ENCODE peak calls at places on chromosomes 3 and 15, in eight cellular contexts. One of them, this sample, is unnamed.

GRCh38 chr15:90059208-90059985 is 42.9 kb downstream of the IDH2 start:
- DNase-seq in HepG2: peak; percentile 31
- DNase-seq in A549: no peak
- DNase-seq in HCT116: no peak
- DNase-seq in K562: peak; percentile 76
- DNase-seq in GM12878: peak; percentile 97
- DNase-seq in SK-N-SH: no peak
- DNase-seq in IMR-90: no peak
- DNase-seq in this sample: no peak

GRCh38 chr3:36906504-36907149 is 38.2 kb downstream of the TRANK1 start:
- DNase-seq in HCT116: no peak
- DNase-seq in SK-N-SH: no peak
- DNase-seq in HepG2: no peak
- DNase-seq in GM12878: no peak
- DNase-seq in IMR-90: peak; percentile 67
- DNase-seq in K562: no peak
- DNase-seq in A549: no peak
- DNase-seq in this sample: no peak

GRCh38 chr15:86743283-86743903 is 663.7 kb downstream of the AGBL1 start:
- DNase-seq in K562: peak; percentile 13
- DNase-seq in SK-N-SH: peak; percentile 3
- DNase-seq in HCT116: no peak
- DNase-seq in IMR-90: no peak
- DNase-seq in A549: peak; percentile 68
- DNase-seq in HepG2: peak; percentile 1
- DNase-seq in GM12878: no peak
- DNase-seq in this sample: peak; percentile 82

GRCh38 chr15:101175396-101175795 is 76.5 kb downstream of the CHSY1 start:
- DNase-seq in HCT116: no peak
- DNase-seq in GM12878: no peak
- DNase-seq in A549: no peak
- DNase-seq in SK-N-SH: no peak
- DNase-seq in K562: no peak
- DNase-seq in IMR-90: no peak
- DNase-seq in HepG2: no peak
- DNase-seq in this sample: no peak

GRCh38 chr3:58051196-58051595 is 43.0 kb downstream of the FLNB start:
- DNase-seq in HepG2: no peak
- DNase-seq in K562: no peak
- DNase-seq in A549: peak; percentile 65
- DNase-seq in GM12878: no peak
- DNase-seq in SK-N-SH: no peak
- DNase-seq in HCT116: no peak
- DNase-seq in IMR-90: peak; percentile 87
- DNase-seq in this sample: no peak

GRCh38 chr3:297585-297984 is 101.0 kb downstream of the CHL1 start:
- DNase-seq in SK-N-SH: no peak
- DNase-seq in K562: no peak
- DNase-seq in HepG2: peak; percentile 9
- DNase-seq in A549: no peak
- DNase-seq in GM12878: no peak
- DNase-seq in IMR-90: no peak
- DNase-seq in HCT116: no peak
- DNase-seq in this sample: no peak

GRCh38 chr3:68987322-68987721 is 26.2 kb downstream of the EOGT start:
- DNase-seq in HCT116: no peak
- DNase-seq in IMR-90: no peak
- DNase-seq in K562: no peak
- DNase-seq in GM12878: no peak
- DNase-seq in SK-N-SH: no peak
- DNase-seq in A549: no peak
- DNase-seq in HepG2: no peak
- DNase-seq in this sample: no peak

GRCh38 chr3:81465510-81465909 is 295.9 kb downstream of the GBE1 start:
- DNase-seq in IMR-90: no peak
- DNase-seq in GM12878: no peak
- DNase-seq in K562: no peak
- DNase-seq in SK-N-SH: no peak
- DNase-seq in HCT116: no peak
- DNase-seq in A549: no peak
- DNase-seq in HepG2: no peak
- DNase-seq in this sample: no peak

GRCh38 chr15:43509002-43509922 is 8.1 kb upstream of the MAP1A start:
- DNase-seq in A549: no peak
- DNase-seq in HCT116: no peak
- DNase-seq in K562: peak; percentile 57
- DNase-seq in HepG2: peak; percentile 20
- DNase-seq in IMR-90: no peak
- DNase-seq in GM12878: no peak
- DNase-seq in SK-N-SH: peak; percentile 47
- DNase-seq in this sample: no peak

DNA sequence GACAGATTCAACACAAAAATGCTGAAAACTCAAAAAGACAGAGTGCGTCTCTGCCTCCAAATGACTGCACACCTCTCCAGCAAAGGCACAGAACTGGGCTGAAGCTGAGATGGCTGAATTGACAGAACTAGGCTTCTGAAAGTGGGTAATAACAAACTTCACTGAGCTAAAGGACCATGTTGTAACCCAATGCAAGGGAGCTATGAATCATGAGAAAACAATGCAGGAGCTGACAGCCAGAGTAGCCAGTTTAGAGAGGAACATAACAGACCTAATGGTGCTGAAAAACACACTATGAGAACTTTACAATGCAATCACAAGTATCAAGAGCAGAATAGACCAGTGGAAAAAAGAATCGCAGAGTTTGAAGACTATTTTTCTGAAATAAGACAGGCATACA is 10.1 kb upstream of the AVEN start:
- DNase-seq in HCT116: no peak
- DNase-seq in K562: no peak
- DNase-seq in IMR-90: peak; percentile 87
- DNase-seq in HepG2: no peak
- DNase-seq in GM12878: no peak
- DNase-seq in SK-N-SH: no peak
- DNase-seq in A549: no peak
- DNase-seq in this sample: no peak
- TF ChIP-seq RAD21 in HCT116: no peak
- TF ChIP-seq RAD21 in K562: no peak
- TF ChIP-seq RAD21 in IMR-90: no peak
- TF ChIP-seq RAD21 in HepG2: no peak
- TF ChIP-seq RAD21 in GM12878: no peak
- TF ChIP-seq RAD21 in SK-N-SH: no peak
- TF ChIP-seq RAD21 in A549: no peak
- TF ChIP-seq RAD21 in this sample: no peak

DNA sequence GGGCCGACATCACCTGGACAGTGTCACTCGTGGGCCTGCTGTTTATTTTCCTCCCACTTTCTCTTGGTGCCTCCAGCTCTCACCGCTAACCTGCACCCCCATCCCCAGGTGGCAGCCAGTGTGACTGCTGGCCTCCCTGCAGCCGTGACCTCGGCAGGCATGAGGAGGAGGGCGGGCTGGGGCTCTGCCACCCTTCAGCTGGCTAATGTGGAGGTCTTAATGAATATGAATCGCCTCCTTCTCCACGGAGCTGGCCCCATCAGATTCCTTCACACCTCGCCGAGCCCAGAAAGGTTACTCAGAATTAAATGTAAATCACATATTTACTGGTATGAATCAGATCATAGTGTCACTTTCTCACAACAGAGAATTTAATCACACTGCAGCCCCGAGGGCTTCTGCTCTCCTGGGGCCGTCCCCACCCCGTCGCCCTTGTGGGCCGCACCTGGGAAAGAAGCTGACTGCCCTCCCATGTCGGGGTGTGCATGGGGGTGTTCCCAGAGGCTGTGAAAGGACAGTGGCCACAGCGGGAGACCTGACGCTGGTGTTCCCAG is 171.1 kb upstream of the TLE3 start:
- DNase-seq in HepG2: no peak
- DNase-seq in HCT116: no peak
- DNase-seq in K562: no peak
- DNase-seq in A549: no peak
- DNase-seq in GM12878: no peak
- DNase-seq in IMR-90: no peak
- DNase-seq in SK-N-SH: no peak
- DNase-seq in this sample: no peak
- TF ChIP-seq RAD21 in HepG2: no peak
- TF ChIP-seq RAD21 in HCT116: no peak
- TF ChIP-seq RAD21 in K562: no peak
- TF ChIP-seq RAD21 in A549: no peak
- TF ChIP-seq RAD21 in GM12878: peak; percentile 1
- TF ChIP-seq RAD21 in IMR-90: no peak
- TF ChIP-seq RAD21 in SK-N-SH: no peak
- TF ChIP-seq RAD21 in this sample: no peak

GRCh38 chr3:72179107-72179464 is 394.1 kb upstream of the PROK2 start:
- DNase-seq in GM12878: no peak
- DNase-seq in K562: no peak
- DNase-seq in HCT116: no peak
- DNase-seq in A549: no peak
- DNase-seq in IMR-90: no peak
- DNase-seq in SK-N-SH: no peak
- DNase-seq in HepG2: no peak
- DNase-seq in this sample: no peak
- TF ChIP-seq RAD21 in GM12878: no peak
- TF ChIP-seq RAD21 in K562: no peak
- TF ChIP-seq RAD21 in HCT116: no peak
- TF ChIP-seq RAD21 in A549: no peak
- TF ChIP-seq RAD21 in IMR-90: no peak
- TF ChIP-seq RAD21 in SK-N-SH: no peak
- TF ChIP-seq RAD21 in HepG2: no peak
- TF ChIP-seq RAD21 in this sample: no peak

GRCh38 chr3:43399034-43399433 is 112.7 kb downstream of the SNRK start:
- DNase-seq in SK-N-SH: no peak
- DNase-seq in HepG2: no peak
- DNase-seq in IMR-90: no peak
- DNase-seq in GM12878: no peak
- DNase-seq in K562: no peak
- DNase-seq in A549: no peak
- DNase-seq in HCT116: no peak
- DNase-seq in this sample: no peak

GRCh38 chr3:43389388-43390254 is 103.3 kb downstream of the SNRK start:
- DNase-seq in A549: no peak
- DNase-seq in GM12878: peak; percentile 19
- DNase-seq in K562: peak; percentile 59
- DNase-seq in SK-N-SH: no peak
- DNase-seq in IMR-90: peak; percentile 88
- DNase-seq in HepG2: peak; percentile 30
- DNase-seq in HCT116: no peak
- DNase-seq in this sample: no peak

GRCh38 chr3:43390255-43390588 is 103.9 kb downstream of the SNRK start:
- DNase-seq in GM12878: no peak
- DNase-seq in K562: no peak
- DNase-seq in IMR-90: no peak
- DNase-seq in SK-N-SH: no peak
- DNase-seq in A549: no peak
- DNase-seq in HepG2: no peak
- DNase-seq in HCT116: no peak
- DNase-seq in this sample: no peak

GRCh38 chr3:43391621-43392020 is 105.3 kb downstream of the SNRK start:
- DNase-seq in GM12878: no peak
- DNase-seq in HepG2: no peak
- DNase-seq in HCT116: no peak
- DNase-seq in IMR-90: no peak
- DNase-seq in A549: no peak
- DNase-seq in SK-N-SH: no peak
- DNase-seq in K562: no peak
- DNase-seq in this sample: no peak

GRCh38 chr3:43394071-43394501 is 107.7 kb downstream of the SNRK start:
- DNase-seq in IMR-90: peak; percentile 44
- DNase-seq in SK-N-SH: no peak
- DNase-seq in HepG2: no peak
- DNase-seq in HCT116: no peak
- DNase-seq in A549: no peak
- DNase-seq in GM12878: no peak
- DNase-seq in K562: no peak
- DNase-seq in this sample: no peak
- TF ChIP-seq RAD21 in IMR-90: no peak
- TF ChIP-seq RAD21 in SK-N-SH: no peak
- TF ChIP-seq RAD21 in HepG2: no peak
- TF ChIP-seq RAD21 in HCT116: no peak
- TF ChIP-seq RAD21 in A549: no peak
- TF ChIP-seq RAD21 in GM12878: no peak
- TF ChIP-seq RAD21 in K562: no peak
- TF ChIP-seq RAD21 in this sample: no peak

GRCh38 chr3:185276415-185276814 is 22.6 kb upstream of the EHHADH start:
- DNase-seq in IMR-90: no peak
- DNase-seq in A549: no peak
- DNase-seq in HCT116: no peak
- DNase-seq in GM12878: no peak
- DNase-seq in K562: no peak
- DNase-seq in SK-N-SH: no peak
- DNase-seq in HepG2: peak; percentile 13
- DNase-seq in this sample: no peak

GRCh38 chr3:185282696-185283373 is 29.0 kb upstream of the EHHADH start:
- DNase-seq in HCT116: peak; percentile 96
- DNase-seq in SK-N-SH: peak; percentile 92
- DNase-seq in HepG2: peak; percentile 94
- DNase-seq in GM12878: peak; percentile 77
- DNase-seq in A549: peak; percentile 94
- DNase-seq in IMR-90: peak; percentile 93
- DNase-seq in K562: no peak
- DNase-seq in this sample: peak; percentile 98

GRCh38 chr3:185279582-185280138 is 25.8 kb upstream of the EHHADH start:
- DNase-seq in K562: no peak
- DNase-seq in SK-N-SH: peak; percentile 66
- DNase-seq in A549: no peak
- DNase-seq in HCT116: no peak
- DNase-seq in GM12878: no peak
- DNase-seq in HepG2: no peak
- DNase-seq in IMR-90: no peak
- DNase-seq in this sample: no peak

GRCh38 chr3:185283374-185283935 is 29.6 kb upstream of the EHHADH start:
- DNase-seq in K562: no peak
- DNase-seq in HepG2: no peak
- DNase-seq in GM12878: no peak
- DNase-seq in A549: peak; percentile 9
- DNase-seq in HCT116: peak; percentile 4
- DNase-seq in IMR-90: peak; percentile 16
- DNase-seq in SK-N-SH: no peak
- DNase-seq in this sample: no peak

DNA sequence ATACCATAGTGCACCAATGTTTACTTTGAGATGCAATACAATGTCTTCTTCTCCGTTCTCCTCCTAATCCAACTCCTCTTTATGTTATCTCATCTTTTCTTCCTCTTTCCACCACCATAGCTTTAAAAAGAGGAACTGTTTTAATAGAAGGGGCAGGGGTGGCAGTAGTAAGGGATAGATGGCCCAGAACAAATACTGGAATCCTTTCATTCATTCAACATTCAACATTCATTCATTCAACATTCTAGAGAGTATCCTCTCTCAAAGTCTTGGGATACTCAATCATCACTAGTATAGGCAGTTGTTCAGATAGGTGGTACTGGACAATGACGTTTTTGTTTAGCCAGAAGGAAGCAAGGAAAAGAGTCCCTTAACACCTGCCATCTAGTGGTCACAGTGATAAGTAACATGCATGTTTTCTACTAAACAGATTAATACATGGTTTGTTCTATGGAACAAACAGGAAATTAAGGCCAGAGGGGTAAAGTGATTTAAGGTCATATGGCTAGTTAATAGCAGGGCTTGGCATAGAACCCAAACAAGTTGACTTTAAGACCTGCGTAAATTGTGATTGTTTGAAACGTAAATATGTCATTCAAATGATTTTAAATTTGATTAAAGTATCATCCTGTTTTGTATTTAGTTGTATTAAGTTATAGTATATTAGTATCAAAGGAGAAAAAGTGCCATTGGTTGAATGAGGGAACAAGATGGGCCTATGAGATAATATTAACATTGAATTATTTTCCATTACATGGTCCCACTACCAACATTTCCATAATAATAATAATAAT is 26.9 kb upstream of the EHHADH start:
- DNase-seq in K562: peak; percentile 67
- DNase-seq in A549: peak; percentile 73
- DNase-seq in HepG2: peak; percentile 78
- DNase-seq in IMR-90: peak; percentile 70
- DNase-seq in GM12878: peak; percentile 23
- DNase-seq in SK-N-SH: peak; percentile 54
- DNase-seq in HCT116: peak; percentile 75
- DNase-seq in this sample: no peak
- TF ChIP-seq RAD21 in K562: peak; percentile 54
- TF ChIP-seq RAD21 in A549: no peak
- TF ChIP-seq RAD21 in HepG2: peak; percentile 18
- TF ChIP-seq RAD21 in IMR-90: peak; percentile 46
- TF ChIP-seq RAD21 in GM12878: peak; percentile 21
- TF ChIP-seq RAD21 in SK-N-SH: peak; percentile 57
- TF ChIP-seq RAD21 in HCT116: peak; percentile 42
- TF ChIP-seq RAD21 in this sample: peak; percentile 27